ENCODE peak calls at places on chromosomes 7 and 10, in five cellular contexts. H is suprapubic skin, W is PC-9, C is MM.1S, L is mammary epithelial cell. P is an unnamed sample. For H3K4me1 and H3K9me3, the result is how much of the 10 kb centered on the place peaks cover.

GRCh38 chr10:102009801-102010425 is 46.1 kb downstream of the ARMH3 start:
- DNase-seq in W (peak), C (peak), L (peak), H (no peak), P (peak)

GRCh38 chr10:124701881-124702656 is 42.1 kb downstream of the FAM53B start:
- DNase-seq in W (no peak), C (peak), L (no peak), H (no peak), P (no peak)

GRCh38 chr7:144830024-144830785 is 5.6 kb downstream of the TPK1 start:
- DNase-seq in H (no peak), C (no peak), W (no peak), L (no peak), P (no peak)

GRCh38 chr10:61452655-61453641 is at the start of gene TMEM26:
- DNase-seq in W (peak), H (peak), L (no peak), C (no peak), P (peak)

GRCh38 chr10:806451-807162 is 117.1 kb upstream of the DIP2C start:
- DNase-seq in W (no peak), L (no peak), C (no peak), H (no peak), P (no peak)

GRCh38 chr10:34124522-34125035 is 690.5 kb downstream of the PARD3 start:
- DNase-seq in W (peak), H (no peak), L (peak), C (no peak), P (peak)

GRCh38 chr7:116340201-116340847 is 130.0 kb downstream of the TES start:
- DNase-seq in W (no peak), L (no peak), C (no peak), H (no peak), P (peak)

GRCh38 chr10:68111580-68111979 is 2.3 kb downstream of the MYPN start:
- DNase-seq in L (no peak), C (no peak), W (no peak), H (no peak), P (no peak)

GRCh38 chr7:16089191-16089590 is 332.1 kb downstream of the CRPPA start:
- DNase-seq in C (no peak), W (no peak), L (no peak), H (no peak), P (no peak)

GRCh38 chr10:786666-787512 is 97.4 kb upstream of the DIP2C start:
- DNase-seq in W (no peak), C (no peak), L (no peak), H (no peak), P (no peak)

GRCh38 chr10:43295436-43295835 is 28.6 kb upstream of the RASGEF1A start:
- DNase-seq in H (peak), W (no peak), L (no peak), C (no peak), P (no peak)

GRCh38 chr7:50477640-50478039 is 27.5 kb upstream of the FIGNL1 start:
- DNase-seq in H (no peak), L (no peak), C (no peak), W (no peak), P (no peak)

GRCh38 chr10:70920519-70920918 is 32.2 kb upstream of the PCBD1 start:
- DNase-seq in H (no peak), C (no peak), W (peak), L (peak), P (no peak)

GRCh38 chr7:97021443-97022261 is 3.0 kb downstream of the DLX5 start:
- DNase-seq in W (no peak), C (no peak), H (no peak), L (no peak), P (peak)

DNA sequence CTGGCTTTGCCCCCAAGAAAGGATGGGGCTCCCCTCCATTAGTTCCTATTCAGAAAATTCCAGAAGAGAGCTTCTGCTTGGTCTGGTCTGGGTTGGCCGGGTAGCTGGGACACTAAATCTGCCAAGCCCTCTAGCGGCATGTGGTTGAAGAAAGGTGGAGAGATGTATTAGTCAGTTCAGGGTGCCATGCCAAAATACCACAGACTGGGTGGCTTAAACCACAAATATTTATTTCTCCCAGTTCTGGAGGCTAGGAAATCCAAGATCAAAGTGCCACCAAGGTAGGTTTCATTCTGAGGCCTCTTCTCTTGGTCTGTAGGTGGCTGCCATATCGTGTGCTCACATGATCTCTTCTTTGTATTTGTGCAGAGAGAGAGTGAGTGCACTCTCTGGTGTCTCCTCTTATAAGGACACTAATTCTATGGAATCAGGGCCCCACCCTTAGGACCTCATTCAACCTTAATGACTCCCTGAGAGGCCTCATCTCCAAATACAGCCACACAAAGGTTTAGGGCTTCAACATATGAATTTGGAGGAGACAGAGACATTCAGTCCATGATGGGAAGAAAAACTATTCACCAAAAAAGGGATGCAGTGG is 38.7 kb upstream of the MTPAP start:
- DNase-seq in L (peak), W (peak), C (no peak), H (no peak), P (no peak)
- H3K4me1 ChIP-seq in L (under half), W (under half), C (under half), H (under half), P (under half)

GRCh38 chr10:131749767-131750142 is 151.1 kb upstream of the PPP2R2D start:
- DNase-seq in W (no peak), C (no peak), H (no peak), L (no peak), P (no peak)
- H3K9me3 ChIP-seq in W (under half), C (under half), H (under half), L (under half), P (under half)

GRCh38 chr10:132403511-132404168 is 6.6 kb downstream of the PWWP2B start:
- DNase-seq in L (no peak), C (no peak), W (peak), H (no peak), P (no peak)
- H3K4me1 ChIP-seq in L (under half), C (under half), W (under half), H (half or more), P (under half)

GRCh38 chr7:158409816-158410330 is 177.8 kb downstream of the PTPRN2 start:
- DNase-seq in C (no peak), W (no peak), L (no peak), H (peak), P (no peak)
- H3K9me3 ChIP-seq in C (under half), W (under half), L (under half), H (under half), P (under half)

GRCh38 chr7:86778271-86778670 is 134.6 kb downstream of the GRM3 start:
- DNase-seq in H (no peak), L (no peak), C (no peak), W (no peak), P (no peak)

GRCh38 chr7:86775203-86775602 is 131.5 kb downstream of the GRM3 start:
- DNase-seq in W (no peak), H (no peak), L (no peak), C (no peak), P (no peak)

GRCh38 chr7:86773309-86773708 is 129.6 kb downstream of the GRM3 start:
- DNase-seq in L (no peak), H (no peak), C (no peak), W (no peak), P (no peak)

DNA sequence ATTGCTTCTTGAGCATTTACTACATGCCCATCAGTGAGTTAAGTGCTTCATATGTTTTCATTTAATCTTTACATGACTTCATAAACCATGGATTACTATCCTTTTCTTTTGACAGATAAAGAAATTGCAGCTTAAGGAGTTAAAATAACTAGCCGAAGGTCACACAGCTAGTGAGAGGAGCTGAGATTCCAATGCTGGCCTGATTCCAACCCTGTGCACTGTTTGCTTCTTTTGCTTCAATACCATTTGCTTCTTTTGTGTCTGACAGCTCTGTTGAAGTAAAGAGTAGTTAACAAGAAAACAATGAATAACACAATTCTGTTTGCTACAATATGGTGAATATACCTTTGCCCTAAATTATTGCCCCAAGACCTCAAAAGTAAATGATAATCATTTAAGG is 132.4 kb downstream of the GRM3 start:
- DNase-seq in C (no peak), L (no peak), W (no peak), H (no peak), P (no peak)
- H3K4me1 ChIP-seq in C (under half), L (under half), W (under half), H (under half), P (under half)

GRCh38 chr7:8931906-8932646 is 498.7 kb downstream of the NXPH1 start:
- DNase-seq in W (no peak), C (no peak), L (no peak), H (no peak), P (no peak)
- H3K9me3 ChIP-seq in W (under half), C (under half), L (under half), H (under half), P (under half)

GRCh38 chr10:72011016-72011415 is 46.8 kb downstream of the CHST3 start:
- DNase-seq in L (no peak), C (no peak), W (no peak), H (no peak), P (no peak)

GRCh38 chr10:72010234-72010992 is 46.2 kb downstream of the CHST3 start:
- DNase-seq in H (no peak), C (no peak), W (no peak), L (no peak), P (no peak)

GRCh38 chr10:72009062-72009429 is 44.9 kb downstream of the CHST3 start:
- DNase-seq in L (peak), W (no peak), C (no peak), H (no peak), P (no peak)

GRCh38 chr10:72008096-72008933 is 44.1 kb downstream of the CHST3 start:
- DNase-seq in W (no peak), H (no peak), L (peak), C (no peak), P (no peak)

GRCh38 chr10:72009430-72010081 is 45.4 kb downstream of the CHST3 start:
- DNase-seq in L (peak), W (no peak), H (peak), C (no peak), P (peak)
- H3K4me1 ChIP-seq in L (under half), W (under half), H (half or more), C (under half), P (under half)

GRCh38 chr7:159048656-159049055 is 96.0 kb downstream of the VIPR2 start:
- DNase-seq in C (peak), L (no peak), W (no peak), H (peak), P (no peak)
- H3K9me3 ChIP-seq in C (under half), L (under half), W (under half), H (under half), P (under half)

DNA sequence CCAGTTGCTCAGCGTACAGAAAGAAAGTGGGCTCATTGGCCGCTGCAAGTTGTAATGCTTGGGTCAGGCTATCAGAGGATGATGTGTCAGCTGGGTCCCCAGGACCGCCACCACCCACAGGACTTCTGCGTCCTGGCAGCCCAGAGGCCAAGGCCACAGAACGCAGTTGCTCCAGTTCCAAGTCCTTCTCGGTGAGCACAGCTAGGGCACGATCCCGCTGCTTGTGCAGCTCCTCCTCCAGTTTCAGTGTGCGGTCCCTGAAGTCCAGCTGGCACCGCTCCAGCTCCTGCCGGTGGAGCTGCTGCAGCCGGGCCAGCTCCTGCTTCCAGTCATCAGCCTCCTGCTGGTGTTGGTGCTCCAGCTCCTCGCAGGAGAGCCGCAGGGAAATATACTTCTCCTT is 3.0 kb downstream of the GCC1 start:
- DNase-seq in L (no peak), H (no peak), C (no peak), W (no peak), P (no peak)
- H3K4me1 ChIP-seq in L (under half), H (half or more), C (under half), W (under half), P (under half)

GRCh38 chr10:131202964-131203363 is 108.6 kb downstream of the TCERG1L start:
- DNase-seq in H (no peak), L (no peak), W (no peak), C (no peak), P (no peak)
- H3K9me3 ChIP-seq in H (under half), L (under half), W (under half), C (under half), P (under half)

P was measured in A673.